ENCODE peak calls at places on chromosomes 7 and 10, in six cellular contexts. X is CD4-positive, alpha-beta T cell; U is breast epithelium; M is GM20000; H is ascending aorta; T is heart left ventricle. L is an unnamed sample.

GRCh38 chr7:75729851-75730274 is 8.9 kb downstream of the HIP1 start:
- DNase-seq in T (no peak), U (no peak), X (no peak), H (no peak), M (no peak), L (no peak)

GRCh38 chr7:76129366-76129765 is 72.3 kb upstream of the SRRM3 start:
- DNase-seq in M (no peak), T (no peak), U (no peak), H (no peak), X (no peak), L (no peak)

GRCh38 chr10:97059006-97059871 is 126.5 kb downstream of the SLIT1 start:
- DNase-seq in X (no peak), T (peak), H (no peak), M (no peak), U (no peak), L (no peak)

GRCh38 chr10:125448596-125448995 is 234.4 kb downstream of the TEX36 start:
- DNase-seq in U (no peak), M (no peak), T (no peak), H (no peak), X (no peak), L (no peak)

GRCh38 chr10:96863922-96864543 is 31.9 kb downstream of the LCOR start:
- DNase-seq in H (no peak), T (no peak), U (no peak), X (no peak), M (peak), L (no peak)

GRCh38 chr10:113788604-113789083 is 37.2 kb downstream of the PLEKHS1 start:
- DNase-seq in T (peak), M (peak), H (no peak), U (peak), X (no peak), L (no peak)

GRCh38 chr7:897771-898376 is 21.5 kb downstream of the GET4 start:
- DNase-seq in T (peak), U (no peak), X (no peak), H (no peak), M (no peak), L (no peak)

GRCh38 chr7:22154130-22154529 is 202.8 kb downstream of the RAPGEF5 start:
- DNase-seq in T (no peak), H (no peak), M (no peak), X (no peak), U (no peak), L (no peak)

GRCh38 chr7:137408096-137408495 is 64.6 kb upstream of the PTN start:
- DNase-seq in M (no peak), H (no peak), U (no peak), T (no peak), X (no peak), L (no peak)

DNA sequence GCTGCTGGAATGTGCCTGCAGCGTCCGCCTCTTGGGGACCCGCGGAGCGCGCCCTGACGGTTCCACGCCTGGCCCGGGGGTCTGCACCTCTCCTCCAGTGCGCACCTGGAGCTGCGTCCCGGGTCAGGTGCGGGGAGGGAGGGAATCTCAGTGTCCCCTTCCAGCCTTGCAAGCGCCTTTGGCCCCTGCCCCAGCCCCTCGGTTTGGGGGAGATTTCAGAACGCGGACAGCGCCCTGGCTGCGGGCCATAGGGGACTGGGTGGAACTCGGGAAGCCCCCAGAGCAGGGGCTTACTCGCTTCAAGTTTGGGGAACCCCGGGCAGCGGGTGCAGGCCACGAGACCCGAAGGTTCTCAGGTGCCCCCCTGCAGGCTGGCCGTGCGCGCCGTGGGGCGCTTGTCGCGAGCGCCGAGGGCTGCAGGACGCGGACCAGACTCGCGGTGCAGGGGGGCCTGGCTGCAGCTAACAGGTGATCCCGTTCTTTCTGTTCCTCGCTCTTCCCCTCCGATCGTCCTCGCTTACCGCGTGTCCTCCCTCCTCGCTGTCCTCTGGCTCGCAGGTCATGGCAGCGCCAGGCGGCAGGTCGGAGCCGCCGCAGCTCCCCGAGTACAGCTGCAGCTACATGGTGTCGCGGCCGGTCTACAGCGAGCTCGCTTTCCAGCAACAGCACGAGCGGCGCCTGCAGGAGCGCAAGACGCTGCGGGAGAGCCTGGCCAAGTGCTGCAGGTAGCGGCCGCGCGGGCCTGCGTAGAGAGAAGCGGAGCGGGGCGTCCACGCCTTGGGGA is 645 bp downstream of the SLC26A4 start:
- DNase-seq in X (peak), H (peak), T (peak), M (peak), U (peak), L (peak)
- TF ChIP-seq CTCF in X (no peak), H (no peak), T (peak), M (peak), U (peak), L (no peak)

GRCh38 chr10:122730238-122730637 is 30.6 kb upstream of the C10orf120 start:
- DNase-seq in U (no peak), H (no peak), X (no peak), M (no peak), T (no peak), L (no peak)

GRCh38 chr10:122721111-122721510 is 21.5 kb upstream of the C10orf120 start:
- DNase-seq in X (no peak), U (no peak), H (no peak), M (no peak), T (no peak), L (no peak)

GRCh38 chr10:122725006-122725405 is 25.4 kb upstream of the C10orf120 start:
- DNase-seq in X (no peak), T (no peak), U (no peak), H (no peak), M (no peak), L (no peak)

GRCh38 chr10:122727426-122727825 is 27.8 kb upstream of the C10orf120 start:
- DNase-seq in M (no peak), U (no peak), X (no peak), H (no peak), T (no peak), L (no peak)

DNA sequence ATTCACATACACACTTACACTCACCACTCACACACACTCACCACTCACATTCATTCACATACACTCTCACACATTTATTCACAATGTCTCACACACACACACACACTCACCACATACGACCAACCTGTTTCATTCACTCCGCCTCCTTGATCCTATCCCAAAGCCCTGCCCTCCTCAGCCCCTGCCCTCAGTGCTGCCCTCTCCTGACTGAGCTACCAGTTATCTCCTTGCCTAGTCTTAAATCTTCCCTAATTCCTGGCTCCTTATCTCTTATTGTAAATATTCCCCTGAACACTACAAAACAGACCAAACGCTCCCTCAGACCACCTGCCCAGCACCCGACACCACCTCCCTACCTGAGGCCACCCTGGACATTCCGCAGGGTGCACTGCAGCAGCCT is 26.1 kb upstream of the C10orf120 start:
- DNase-seq in X (no peak), M (no peak), U (no peak), T (no peak), H (no peak), L (no peak)
- TF ChIP-seq CTCF in X (no peak), M (no peak), U (no peak), T (no peak), H (no peak), L (no peak)

GRCh38 chr10:88508054-88508453 is 75.1 kb downstream of the RNLS start:
- DNase-seq in U (no peak), M (no peak), H (no peak), X (no peak), T (no peak), L (no peak)
- TF ChIP-seq CTCF in U (no peak), M (no peak), H (no peak), X (no peak), T (no peak), L (no peak)

GRCh38 chr7:4631021-4631663 is 51.0 kb upstream of the FOXK1 start:
- DNase-seq in T (no peak), M (no peak), X (no peak), H (no peak), U (no peak), L (no peak)

GRCh38 chr7:4629287-4629905 is 52.7 kb upstream of the FOXK1 start:
- DNase-seq in H (no peak), M (no peak), U (no peak), T (no peak), X (no peak), L (no peak)

GRCh38 chr7:4634166-4634565 is 47.9 kb upstream of the FOXK1 start:
- DNase-seq in U (no peak), H (no peak), M (no peak), X (no peak), T (no peak), L (no peak)

GRCh38 chr7:4633012-4633411 is 49.1 kb upstream of the FOXK1 start:
- DNase-seq in U (no peak), H (no peak), X (no peak), M (no peak), T (no peak), L (no peak)

DNA sequence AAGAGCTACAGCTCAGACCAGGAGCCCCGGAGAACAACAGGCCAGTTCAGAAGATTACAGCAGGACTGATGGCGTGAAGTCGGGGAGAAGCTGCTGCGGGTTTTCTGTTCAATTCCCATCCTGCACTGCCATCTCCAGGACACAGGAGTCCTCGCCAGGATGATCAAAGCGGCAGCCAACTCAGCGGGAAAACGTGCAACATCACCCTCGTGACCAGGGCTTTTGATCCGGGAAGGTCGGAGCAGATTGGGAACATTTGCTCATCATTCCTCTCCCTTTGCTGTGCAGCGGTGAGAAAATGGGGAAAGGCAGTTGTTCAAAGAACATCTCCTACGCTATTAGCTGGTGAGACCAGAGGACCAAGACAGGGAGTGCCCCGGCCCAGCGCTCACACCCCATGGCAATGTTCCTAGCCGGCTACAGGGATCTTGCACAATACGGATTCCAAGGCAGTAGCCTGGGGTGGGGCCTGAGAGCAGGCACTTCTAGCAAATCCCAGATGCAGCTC is 50.4 kb upstream of the FOXK1 start:
- DNase-seq in X (no peak), T (peak), U (peak), M (no peak), H (peak), L (peak)
- TF ChIP-seq CTCF in X (no peak), T (peak), U (peak), M (no peak), H (peak), L (peak)

GRCh38 chr10:4073912-4074311 is 288.9 kb upstream of the KLF6 start:
- DNase-seq in X (no peak), M (no peak), H (peak), U (no peak), T (no peak), L (no peak)
- TF ChIP-seq CTCF in X (no peak), M (no peak), H (no peak), U (no peak), T (no peak), L (no peak)

GRCh38 chr10:21030096-21030495 is 133.0 kb upstream of the NEBL start:
- DNase-seq in U (no peak), H (no peak), X (no peak), T (no peak), M (no peak), L (no peak)
- TF ChIP-seq CTCF in U (no peak), H (no peak), X (no peak), T (no peak), M (no peak), L (no peak)

GRCh38 chr10:6843477-6843876 is 263.4 kb upstream of the PRKCQ start:
- DNase-seq in M (peak), T (no peak), X (no peak), H (no peak), U (no peak), L (no peak)
- TF ChIP-seq CTCF in M (no peak), T (no peak), X (no peak), H (no peak), U (no peak), L (no peak)

DNA sequence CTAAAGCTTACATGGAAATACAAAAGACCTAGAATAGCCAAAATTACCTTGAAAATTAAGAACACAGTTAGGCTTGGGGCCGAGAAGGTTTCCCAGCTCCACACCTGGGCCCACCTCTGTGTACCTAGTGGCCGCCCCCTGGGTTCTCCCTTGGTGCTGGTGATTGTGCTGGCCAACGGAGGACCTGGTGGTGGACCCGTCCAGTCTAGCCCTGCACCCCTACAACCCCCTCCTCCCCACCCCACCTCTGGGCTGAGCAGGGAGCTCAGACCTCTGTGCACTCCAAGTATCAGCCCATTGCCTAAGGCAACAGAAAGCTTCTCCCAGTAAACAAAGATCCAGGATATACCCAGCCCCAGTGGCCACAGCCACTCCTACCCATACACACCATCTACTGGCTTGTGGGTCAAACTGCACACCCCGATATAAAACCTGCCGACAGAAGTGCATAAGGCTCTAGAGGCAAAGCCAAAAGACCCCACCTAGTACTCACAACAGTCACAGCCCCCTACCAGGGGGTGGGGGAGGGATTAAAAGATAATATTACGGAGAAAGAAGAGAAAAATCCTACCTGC is 105.0 kb upstream of the DIP2C start:
- DNase-seq in H (peak), X (no peak), T (peak), U (no peak), M (no peak), L (peak)
- TF ChIP-seq CTCF in H (no peak), X (no peak), T (peak), U (peak), M (no peak), L (no peak)